ENCODE peak calls at places on chromosome 7, in six cellular contexts. H is MM.1S; Y is uterus; E is CD4-positive, alpha-beta T cell; U is PC-3; N is CD8-positive, alpha-beta T cell. C is an unnamed sample.

GRCh38 chr7:94605031-94605430 is 50.9 kb downstream of the SGCE start:
- DNase-seq in E (no peak), U (no peak), Y (no peak), N (no peak), H (no peak), C (no peak)

GRCh38 chr7:280461-280860 is 9.5 kb upstream of the FOXL3 start:
- DNase-seq in Y (no peak), N (no peak), E (no peak), U (no peak), H (no peak), C (no peak)

GRCh38 chr7:155166108-155166507 is 96.0 kb downstream of the HTR5A start:
- DNase-seq in E (no peak), N (no peak), H (no peak), Y (no peak), U (no peak), C (peak; percentile 94)

GRCh38 chr7:74404388-74404700 is 49.4 kb upstream of the GTF2IRD1 start:
- DNase-seq in U (no peak), N (no peak), Y (no peak), H (no peak), E (no peak), C (no peak)

GRCh38 chr7:1843271-1843861 is 173.3 kb downstream of the ELFN1 start:
- DNase-seq in U (no peak), E (peak; percentile 3), Y (peak; percentile 11), H (no peak), N (no peak), C (peak; percentile 5)

GRCh38 chr7:78587443-78588044 is 789.0 kb downstream of the PHTF2 start:
- DNase-seq in E (no peak), H (peak; percentile 17), Y (no peak), N (no peak), U (peak; percentile 70), C (peak; percentile 9)

GRCh38 chr7:21192662-21193061 is 235.2 kb upstream of the SP4 start:
- DNase-seq in E (no peak), H (no peak), N (no peak), U (peak; percentile 17), Y (no peak), C (no peak)

GRCh38 chr7:74429153-74429747 is 24.5 kb upstream of the GTF2IRD1 start:
- DNase-seq in E (no peak), U (no peak), N (no peak), H (no peak), Y (no peak), C (no peak)

GRCh38 chr7:109915670-109916069 is 1175.3 kb upstream of the LRRN3 start:
- DNase-seq in U (no peak), N (no peak), H (no peak), E (no peak), Y (no peak), C (no peak)

GRCh38 chr7:146000882-146001281 is 115.7 kb upstream of the CNTNAP2 start:
- DNase-seq in N (no peak), E (no peak), Y (no peak), H (no peak), U (no peak), C (no peak)

GRCh38 chr7:94810496-94810895 is 96.9 kb upstream of the PPP1R9A start:
- DNase-seq in N (no peak), U (no peak), E (no peak), H (no peak), Y (no peak), C (no peak)

DNA sequence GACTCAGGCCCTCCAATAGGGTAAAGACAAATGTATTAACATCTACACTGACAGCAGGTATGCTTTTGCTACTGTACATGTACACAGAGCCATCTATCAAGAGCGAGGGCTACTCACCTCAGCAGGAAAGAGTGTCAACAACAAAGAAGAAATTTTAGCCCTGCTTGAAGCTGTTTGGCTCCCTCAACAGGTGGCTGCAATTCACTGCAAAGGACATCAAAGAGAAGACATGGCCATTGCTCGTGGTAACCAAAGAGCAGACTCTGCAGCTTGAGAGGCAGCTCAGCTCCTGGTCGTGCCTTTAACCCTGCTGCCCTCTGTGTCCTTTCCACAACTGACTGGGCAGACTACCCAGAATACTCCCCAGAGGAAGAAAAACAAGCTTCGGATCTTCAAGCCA is 5.1 kb downstream of the AKR1B15 start:
- DNase-seq in U (peak; percentile 34), Y (no peak), E (no peak), H (peak; percentile 35), N (no peak), C (peak; percentile 39)
- TF ChIP-seq CTCF in U (peak; percentile 43), Y (no peak), E (no peak), H (peak; percentile 21), N (no peak), C (peak; percentile 65)

DNA sequence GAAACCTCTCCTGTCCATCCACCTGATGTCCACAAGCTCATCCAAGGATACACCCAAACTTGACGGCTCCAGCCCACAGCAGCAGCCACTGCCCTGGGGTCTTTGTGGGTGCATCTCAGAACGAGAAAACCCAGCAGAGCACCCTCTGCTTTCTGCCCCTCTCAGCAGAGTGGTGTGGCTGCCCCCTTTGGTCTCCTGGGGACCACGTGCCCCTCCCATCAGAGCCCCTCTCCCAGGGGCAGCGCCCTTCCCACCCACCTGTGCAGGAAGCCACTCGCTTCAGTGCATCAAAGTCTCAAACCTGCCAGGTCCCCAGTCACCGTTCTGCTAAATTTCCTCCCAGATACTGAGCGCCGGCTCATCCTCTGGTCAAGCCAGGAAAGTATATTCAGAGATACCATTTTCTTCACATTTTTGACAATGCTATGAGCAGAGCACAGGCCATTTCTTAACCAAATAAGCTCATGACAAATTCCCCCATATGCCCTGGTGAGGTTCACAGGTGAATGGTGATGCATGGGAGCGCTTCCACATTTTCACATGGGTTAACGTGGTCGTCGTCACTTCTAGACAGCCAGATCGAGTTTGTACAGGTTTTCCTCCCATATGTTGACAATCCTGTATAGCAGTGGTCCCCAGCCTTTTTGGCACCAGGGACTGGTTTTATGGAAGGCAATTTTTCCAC is 32.4 kb downstream of the CAMK2B start:
- DNase-seq in H (no peak), Y (no peak), N (no peak), E (peak; percentile 2), U (no peak), C (no peak)
- H3K27me3 ChIP-seq in H (peaks cover 23% of the 10 kb centered on the region), Y (no peaks in the 10 kb centered on the region), N (peaks cover 6% of the 10 kb centered on the region), E (peaks cover 35% of the 10 kb centered on the region), U (no peaks in the 10 kb centered on the region), C (no peaks in the 10 kb centered on the region)

GRCh38 chr7:27151945-27152815 is at the start of gene HOXA3:
- DNase-seq in E (no peak), U (peak; percentile 72), Y (peak; percentile 87), N (no peak), H (no peak), C (peak; percentile 12)

GRCh38 chr7:27151341-27151944 is 940 bp downstream of the HOXA3 start:
- DNase-seq in N (no peak), U (peak; percentile 27), E (no peak), H (no peak), Y (peak; percentile 53), C (no peak)

GRCh38 chr7:27148776-27149641 is 1.4 kb upstream of the HOXA6 start:
- DNase-seq in Y (peak; percentile 38), N (no peak), E (no peak), H (no peak), U (peak; percentile 69), C (peak; percentile 5)

GRCh38 chr7:27149817-27150567 is 2.4 kb downstream of the HOXA3 start:
- DNase-seq in N (no peak), H (no peak), E (no peak), Y (peak; percentile 39), U (peak; percentile 26), C (no peak)

GRCh38 chr7:27150568-27151340 is 1.6 kb downstream of the HOXA3 start:
- DNase-seq in N (peak; percentile 67), Y (peak; percentile 77), H (peak; percentile 68), E (peak; percentile 31), U (peak; percentile 86), C (peak; percentile 68)
- TF ChIP-seq CTCF in N (peak; percentile 89), Y (peak; percentile 79), H (peak; percentile 85), E (peak; percentile 85), U (peak; percentile 82), C (peak; percentile 85)

GRCh38 chr7:156463280-156463679 is 177.3 kb upstream of the RNF32 start:
- DNase-seq in N (no peak), E (no peak), H (no peak), Y (no peak), U (no peak), C (no peak)
- H3K27me3 ChIP-seq in N (no peaks in the 10 kb centered on the region), E (no peaks in the 10 kb centered on the region), H (peaks cover 19% of the 10 kb centered on the region), Y (no peaks in the 10 kb centered on the region), U (peaks cover 71% of the 10 kb centered on the region), C (peaks cover 97% of the 10 kb centered on the region)

C was measured in WERI-Rb-1.